ENCODE peak calls at places on chromosomes 5 and 9, in five cellular contexts. C is islet precursor cell; P is small intestine; W is body of pancreas; K is activated naive CD4-positive, alpha-beta T cell treated with anti-CD3 and anti-CD28 coated beads, Interleukin-2, amount 10 ng/mL, durations not matched to agents 7 days and 5 days. N is an unnamed sample.

GRCh38 chr5:16992444-16992843 is 56.4 kb upstream of the MYO10 start:
- DNase-seq in C (no peak), P (no peak), W (no peak), K (no peak), N (no peak)

GRCh38 chr9:3059781-3060468 is 216.0 kb upstream of the PUM3 start:
- DNase-seq in C (peak; percentile 53), P (no peak), W (no peak), K (no peak), N (no peak)

GRCh38 chr5:158943057-158943456 is 156.7 kb downstream of the EBF1 start:
- DNase-seq in C (no peak), P (no peak), W (no peak), K (no peak), N (no peak)

GRCh38 chr9:97705354-97705950 is 8.3 kb upstream of the XPA start:
- DNase-seq in C (no peak), P (no peak), W (no peak), K (no peak), N (peak; percentile 51)

GRCh38 chr5:90563161-90563560 is 4.6 kb downstream of the ADGRV1 start:
- DNase-seq in C (no peak), P (no peak), W (no peak), K (no peak), N (no peak)

GRCh38 chr9:21970800-21971620 is 23.2 kb downstream of the CDKN2A start:
- DNase-seq in C (peak; percentile 66), P (no peak), W (no peak), K (no peak), N (no peak)

GRCh38 chr5:139651863-139652787 is 4.0 kb downstream of the CXXC5 start:
- DNase-seq in C (peak; percentile 83), P (peak; percentile 47), W (peak; percentile 84), K (peak; percentile 72), N (peak; percentile 89)

GRCh38 chr9:137639303-137640051 is 20.7 kb downstream of the EHMT1 start:
- DNase-seq in C (no peak), P (peak; percentile 57), W (no peak), K (no peak), N (no peak)

GRCh38 chr9:10130061-10130675 is 482.6 kb downstream of the PTPRD start:
- DNase-seq in C (no peak), P (no peak), W (no peak), K (no peak), N (no peak)

GRCh38 chr9:94169978-94170377 is 85.7 kb downstream of the PTPDC1 start:
- DNase-seq in C (no peak), P (no peak), W (no peak), K (no peak), N (no peak)

GRCh38 chr5:136734638-136735037 is 369.3 kb upstream of the TRPC7 start:
- DNase-seq in C (no peak), P (no peak), W (no peak), K (no peak), N (no peak)

GRCh38 chr9:96856363-96857286 is 2.3 kb upstream of the ZNF782 start:
- DNase-seq in C (peak; percentile 81), P (peak; percentile 80), W (peak; percentile 81), K (peak; percentile 81), N (peak; percentile 71)

GRCh38 chr5:98458004-98458403 is 315.5 kb upstream of the RGMB start:
- DNase-seq in C (no peak), P (no peak), W (no peak), K (no peak), N (no peak)

N was measured in thyroid gland.